ENCODE peak calls at places on chromosomes 12 and 14, in seven cellular contexts. B is fibroblast of pulmonary artery, J is type B pancreatic cell, I is GM20000, G is astrocyte of the spinal cord, U is ovary, Q is heart left ventricle. T is an unnamed sample.

GRCh38 chr12:21502164-21502496 is 541 bp downstream of the GOLT1B start:
- DNase-seq in Q (peak; percentile 12), B (peak; percentile 20), U (no peak), J (no peak), I (peak; percentile 10), G (peak; percentile 36), T (peak; percentile 63)

GRCh38 chr14:22384974-22385526 is 204.0 kb downstream of the DAD1 start:
- DNase-seq in Q (no peak), U (no peak), I (no peak), G (no peak), J (no peak), B (no peak), T (no peak)

GRCh38 chr14:26023967-26024366 is 573.9 kb downstream of the NOVA1 start:
- DNase-seq in G (no peak), B (no peak), I (no peak), J (no peak), Q (no peak), U (no peak), T (no peak)

GRCh38 chr12:29741342-29742241 is 42.1 kb downstream of the TMTC1 start:
- DNase-seq in B (peak; percentile 98), U (no peak), I (no peak), G (peak; percentile 92), Q (no peak), J (no peak), T (no peak)

GRCh38 chr12:101619026-101619827 is 24.5 kb downstream of the MYBPC1 start:
- DNase-seq in I (no peak), G (no peak), Q (no peak), U (no peak), J (no peak), B (no peak), T (no peak)

GRCh38 chr14:61561657-61562276 is 133.5 kb upstream of the HIF1A start:
- DNase-seq in J (no peak), U (peak; percentile 71), I (no peak), B (peak; percentile 100), Q (peak; percentile 78), G (peak; percentile 97), T (no peak)

GRCh38 chr14:68978550-68978911 is 571 bp downstream of the ACTN1 start:
- DNase-seq in U (peak; percentile 88), I (peak; percentile 63), G (no peak), J (peak; percentile 80), B (no peak), Q (peak; percentile 79), T (peak; percentile 65)

GRCh38 chr12:68272732-68273131 is 19.3 kb upstream of the IL22 start:
- DNase-seq in Q (no peak), J (no peak), I (no peak), B (no peak), G (no peak), U (no peak), T (no peak)

GRCh38 chr12:10771132-10771733 is 31.2 kb downstream of the TAS2R7 start:
- DNase-seq in I (peak; percentile 9), Q (no peak), B (peak; percentile 74), J (no peak), G (peak; percentile 48), U (no peak), T (no peak)

GRCh38 chr14:96145116-96145864 is 59.3 kb upstream of the BDKRB2 start:
- DNase-seq in Q (no peak), B (peak; percentile 37), J (no peak), G (peak; percentile 76), U (no peak), I (no peak), T (no peak)

GRCh38 chr12:20798561-20798960 is 11.9 kb upstream of the SLCO1B3 start:
- DNase-seq in B (peak; percentile 31), J (no peak), U (no peak), I (no peak), G (peak; percentile 21), Q (no peak), T (no peak)

GRCh38 chr12:11906284-11906935 is 164.3 kb upstream of the BCL2L14 start:
- DNase-seq in G (peak; percentile 64), Q (no peak), J (no peak), B (peak; percentile 35), I (no peak), U (no peak), T (no peak)

GRCh38 chr12:14482886-14483285 is 84.8 kb downstream of the PLBD1 start:
- DNase-seq in B (no peak), G (no peak), U (no peak), I (no peak), J (no peak), Q (no peak), T (no peak)

GRCh38 chr12:44174053-44174452 is 338.2 kb downstream of the TMEM117 start:
- DNase-seq in I (no peak), J (no peak), G (no peak), U (no peak), Q (no peak), B (no peak), T (no peak)

GRCh38 chr12:113007166-113007565 is 28.8 kb downstream of the OAS2 start:
- DNase-seq in G (peak; percentile 91), I (no peak), B (peak; percentile 60), U (no peak), J (no peak), Q (no peak), T (no peak)

GRCh38 chr12:27780612-27781408 is 774 bp upstream of the MANSC4 start:
- DNase-seq in B (peak; percentile 79), U (peak; percentile 36), G (peak; percentile 29), I (no peak), Q (peak; percentile 14), J (no peak), T (peak; percentile 44)

GRCh38 chr12:27781680-27782079 is 1.6 kb upstream of the MANSC4 start:
- DNase-seq in J (no peak), Q (no peak), B (peak; percentile 64), U (no peak), I (no peak), G (peak; percentile 27), T (no peak)

GRCh38 chr12:27778206-27778605 is 1.8 kb upstream of the KLHL42 start:
- DNase-seq in Q (no peak), I (no peak), G (no peak), J (no peak), U (no peak), B (no peak), T (no peak)

GRCh38 chr12:27779416-27779815 is 617 bp upstream of the KLHL42 start:
- DNase-seq in G (peak; percentile 32), B (peak; percentile 10), U (no peak), I (peak; percentile 57), Q (peak; percentile 16), J (no peak), T (peak; percentile 35)

DNA sequence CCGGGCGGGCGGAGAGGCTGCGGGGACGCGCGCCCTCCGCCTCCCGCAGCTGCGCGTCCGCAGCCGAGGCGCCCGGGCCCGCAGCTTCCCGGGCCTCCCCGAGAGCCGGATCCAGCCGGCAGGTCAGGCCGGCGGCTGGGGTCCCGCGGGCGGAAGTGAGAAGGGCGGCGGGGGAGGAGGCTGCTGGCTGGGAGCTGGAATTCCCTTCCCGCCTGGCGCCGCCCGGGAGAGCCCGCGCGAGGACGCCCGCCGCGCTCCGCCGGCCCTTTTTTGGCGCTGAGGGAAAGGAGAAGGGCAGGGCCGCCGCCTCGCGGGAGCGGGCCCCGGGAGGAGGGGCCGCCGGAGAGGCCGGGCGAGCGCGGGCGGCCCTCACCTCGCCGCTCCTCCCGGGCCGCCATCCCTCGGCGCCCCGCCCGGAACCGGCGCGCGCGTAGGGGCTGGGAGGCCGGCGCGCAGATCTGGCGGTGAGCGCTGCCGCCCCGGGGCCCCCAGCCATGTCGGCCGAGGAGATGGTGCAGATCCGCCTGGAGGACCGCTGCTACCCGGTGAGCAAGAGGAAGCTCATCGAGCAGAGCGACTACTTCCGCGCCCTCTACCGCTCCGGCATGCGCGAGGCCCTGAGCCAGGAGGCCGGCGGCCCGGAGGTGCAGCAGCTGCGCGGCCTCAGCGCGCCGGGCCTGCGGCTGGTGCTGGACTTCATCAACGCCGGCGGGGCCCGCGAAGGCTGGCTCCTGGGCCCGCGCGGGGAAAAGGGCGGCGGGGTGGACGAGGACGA is at the start of the genes KLHL42 and MANSC4:
- DNase-seq in I (peak; percentile 90), B (peak; percentile 73), U (peak; percentile 86), J (peak; percentile 83), G (peak; percentile 77), Q (peak; percentile 81), T (peak; percentile 67)
- TF ChIP-seq CTCF in I (no peak), B (no peak), U (no peak), J (peak; percentile 21), G (peak; percentile 10), Q (no peak), T (no peak)

DNA sequence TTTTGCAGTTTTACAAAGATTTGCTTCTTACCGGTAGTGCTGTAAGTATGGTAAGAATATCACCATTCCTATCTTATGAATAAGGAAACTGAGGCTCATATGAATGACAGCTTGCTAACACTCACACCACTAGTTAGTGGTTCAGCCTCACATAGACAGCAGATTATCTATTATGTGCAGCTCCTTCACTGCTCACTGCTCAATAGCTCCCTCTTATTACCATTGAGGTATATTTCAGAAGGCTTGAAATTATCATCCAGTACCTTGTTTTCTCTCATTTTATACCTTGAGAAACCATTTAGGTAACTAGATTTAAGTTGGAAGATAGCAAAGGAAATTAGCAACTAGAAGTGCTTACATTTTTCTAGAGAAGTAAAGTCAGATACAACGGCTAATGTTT is 15.5 kb downstream of the RIC8B start:
- DNase-seq in I (no peak), G (no peak), J (no peak), U (no peak), B (no peak), Q (no peak), T (no peak)
- TF ChIP-seq CTCF in I (peak; percentile 8), G (peak; percentile 12), J (peak; percentile 23), U (no peak), B (peak; percentile 13), Q (no peak), T (no peak)

GRCh38 chr14:94143711-94144110 is 14.3 kb upstream of the IFI27L2 start:
- DNase-seq in I (no peak), Q (no peak), U (no peak), J (no peak), B (no peak), G (no peak), T (no peak)

GRCh38 chr14:94142836-94143235 is 13.4 kb upstream of the IFI27L2 start:
- DNase-seq in U (no peak), Q (no peak), I (no peak), B (no peak), G (no peak), J (no peak), T (no peak)

GRCh38 chr14:94142247-94142646 is 12.8 kb upstream of the IFI27L2 start:
- DNase-seq in G (no peak), J (no peak), U (no peak), B (no peak), Q (no peak), I (no peak), T (no peak)

GRCh38 chr14:94144765-94145164 is 15.4 kb upstream of the IFI27L2 start:
- DNase-seq in J (no peak), Q (no peak), I (no peak), B (no peak), U (no peak), G (no peak), T (no peak)

DNA sequence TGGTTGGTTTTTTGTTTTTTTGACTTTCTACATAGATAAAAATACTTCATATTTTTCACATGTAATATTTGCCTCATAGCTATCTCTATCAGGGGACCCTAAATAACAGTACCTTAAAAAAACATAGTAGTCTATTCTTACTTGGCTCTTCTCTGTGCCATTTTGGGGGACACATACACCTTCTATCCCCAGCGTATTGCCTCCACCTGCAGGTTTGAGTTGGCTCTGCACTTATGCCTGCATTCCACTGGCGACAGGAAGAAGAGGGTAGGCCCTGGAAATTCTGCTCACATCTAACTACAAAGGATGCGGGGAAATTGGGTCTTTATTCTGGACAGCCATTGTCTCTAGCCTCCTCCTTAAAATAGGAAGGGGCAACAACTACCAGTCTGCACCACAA is 13.8 kb upstream of the IFI27L2 start:
- DNase-seq in I (no peak), G (no peak), U (no peak), B (no peak), J (no peak), Q (no peak), T (peak; percentile 34)
- TF ChIP-seq CTCF in I (no peak), G (peak; percentile 47), U (no peak), B (peak; percentile 37), J (peak; percentile 61), Q (peak; percentile 7), T (peak; percentile 54)

GRCh38 chr12:109934026-109934425 is 34.0 kb downstream of the TCHP start:
- DNase-seq in B (no peak), G (no peak), J (no peak), U (peak; percentile 53), I (no peak), Q (no peak), T (peak; percentile 49)
- TF ChIP-seq CTCF in B (peak; percentile 46), G (peak; percentile 69), J (peak; percentile 55), U (peak; percentile 23), I (no peak), Q (no peak), T (peak; percentile 42)